ENCODE peak calls at places on chromosomes 6 and 20, in five cellular contexts. C is neuronal stem cell, W is heart left ventricle, J is activated T-cell treated with anti-CD3 and anti-CD28 coated beads for 1 hour, R is HuH-7.5. F is an unnamed sample.

GRCh38 chr6:1871936-1872335 is 262.2 kb downstream of the FOXC1 start:
- DNase-seq in C (no peak), W (no peak), J (no peak), R (no peak), F (no peak)

GRCh38 chr20:25249198-25249931 is 1.5 kb downstream of the PYGB start:
- DNase-seq in C (no peak), W (peak), J (no peak), R (no peak), F (no peak)

GRCh38 chr6:144897441-144897921 is 612.3 kb downstream of the UTRN start:
- DNase-seq in C (no peak), W (no peak), J (no peak), R (no peak), F (peak)

GRCh38 chr20:46057856-46058655 is 29.0 kb downstream of the SLC12A5 start:
- DNase-seq in C (peak), W (peak), J (no peak), R (no peak), F (no peak)

GRCh38 chr20:7859371-7859802 is 80.9 kb downstream of the HAO1 start:
- DNase-seq in C (peak), W (peak), J (no peak), R (no peak), F (no peak)

GRCh38 chr6:110395221-110395620 is 20.2 kb downstream of the DDO start:
- DNase-seq in C (no peak), W (no peak), J (no peak), R (no peak), F (no peak)

GRCh38 chr6:14455942-14456648 is 338.5 kb downstream of the CD83 start:
- DNase-seq in C (no peak), W (no peak), J (no peak), R (no peak), F (no peak)

GRCh38 chr6:144007779-144008500 is at the start of gene PLAGL1:
- DNase-seq in C (peak), W (peak), J (no peak), R (peak), F (peak)

GRCh38 chr20:16580127-16580526 is 6.9 kb upstream of the KIF16B start:
- DNase-seq in C (no peak), W (no peak), J (no peak), R (no peak), F (peak)

GRCh38 chr6:4270001-4270400 is 134.6 kb upstream of the ECI2 start:
- DNase-seq in C (no peak), W (no peak), J (no peak), R (no peak), F (no peak)

GRCh38 chr6:45643136-45643535 is 265.4 kb upstream of the SUPT3H start:
- DNase-seq in C (no peak), W (no peak), J (no peak), R (no peak), F (no peak)

GRCh38 chr20:4637081-4637797 is 84.5 kb upstream of the PRND start:
- DNase-seq in C (no peak), W (no peak), J (no peak), R (no peak), F (no peak)